ENCODE peak calls at places on chromosome 12, in eight cellular contexts. N is adrenal gland, R is left lung, S is fibroblast of the aortic adventitia, G is lung, J is cardiac fibroblast, A is AG09309, T is Peyer's patch. O is an unnamed sample.

GRCh38 chr12:104414581-104415305 is 42.0 kb upstream of the CHST11 start:
- DNase-seq in N (no peak), R (no peak), S (no peak), G (no peak), J (no peak), A (no peak), T (no peak), O (no peak)

GRCh38 chr12:57632898-57633825 is at the start of gene B4GALNT1:
- DNase-seq in N (no peak), R (no peak), S (peak), G (peak), J (peak), A (no peak), T (peak), O (peak)

GRCh38 chr12:112148031-112148513 is 22.7 kb downstream of the TRAFD1 start:
- DNase-seq in N (no peak), R (no peak), S (peak), G (no peak), J (peak), A (no peak), T (peak), O (no peak)

GRCh38 chr12:56993346-56993745 is 13.0 kb downstream of the ZBTB39 start:
- DNase-seq in N (no peak), R (no peak), S (no peak), G (no peak), J (no peak), A (no peak), T (no peak), O (no peak)

GRCh38 chr12:112850343-112850742 is 56.4 kb upstream of the OAS1 start:
- DNase-seq in N (no peak), R (no peak), S (no peak), G (no peak), J (no peak), A (no peak), T (no peak), O (no peak)

GRCh38 chr12:52308807-52309425 is 12.3 kb downstream of the KRT83 start:
- DNase-seq in N (no peak), R (no peak), S (no peak), G (no peak), J (no peak), A (no peak), T (no peak), O (no peak)

GRCh38 chr12:3366451-3367155 is 124.4 kb upstream of the PRMT8 start:
- DNase-seq in N (no peak), R (no peak), S (no peak), G (no peak), J (no peak), A (no peak), T (no peak), O (no peak)

GRCh38 chr12:68675098-68675842 is 11.5 kb upstream of the NUP107 start:
- DNase-seq in N (peak), R (no peak), S (no peak), G (no peak), J (no peak), A (no peak), T (peak), O (no peak)

GRCh38 chr12:16611146-16611545 is 5.2 kb upstream of the LMO3 start:
- DNase-seq in N (no peak), R (no peak), S (no peak), G (no peak), J (no peak), A (no peak), T (no peak), O (no peak)

GRCh38 chr12:100793182-100793581 is 1.4 kb upstream of the ANO4 start:
- DNase-seq in N (peak), R (no peak), S (peak), G (no peak), J (peak), A (peak), T (no peak), O (peak)

GRCh38 chr12:29799591-29799990 is 15.8 kb upstream of the TMTC1 start:
- DNase-seq in N (no peak), R (no peak), S (peak), G (no peak), J (peak), A (no peak), T (no peak), O (no peak)

GRCh38 chr12:21697829-21698630 is 40.4 kb upstream of the LDHB start:
- DNase-seq in N (no peak), R (no peak), S (peak), G (no peak), J (peak), A (no peak), T (no peak), O (no peak)

GRCh38 chr12:27143676-27144075 is 61.3 kb upstream of the C12orf71 start:
- DNase-seq in N (no peak), R (no peak), S (peak), G (no peak), J (no peak), A (no peak), T (no peak), O (no peak)

GRCh38 chr12:117053050-117053400 is 46.2 kb downstream of the TESC start:
- DNase-seq in N (no peak), R (no peak), S (no peak), G (no peak), J (no peak), A (no peak), T (peak), O (no peak)

GRCh38 chr12:11584213-11584855 is 65.1 kb upstream of the ETV6 start:
- DNase-seq in N (peak), R (no peak), S (no peak), G (no peak), J (no peak), A (no peak), T (no peak), O (no peak)

GRCh38 chr12:113174461-113175384 is 10.6 kb downstream of the DDX54 start:
- DNase-seq in N (peak), R (peak), S (peak), G (peak), J (peak), A (no peak), T (peak), O (peak)

GRCh38 chr12:19430988-19431387 is 8.3 kb upstream of the AEBP2 start:
- DNase-seq in N (no peak), R (no peak), S (peak), G (no peak), J (peak), A (no peak), T (no peak), O (no peak)

GRCh38 chr12:3712209-3712992 is 40.5 kb downstream of the CRACR2A start:
- DNase-seq in N (no peak), R (no peak), S (no peak), G (no peak), J (no peak), A (no peak), T (no peak), O (no peak)

GRCh38 chr12:5433081-5433839 is 1.4 kb downstream of the NTF3 start:
- DNase-seq in N (no peak), R (no peak), S (no peak), G (no peak), J (no peak), A (no peak), T (no peak), O (no peak)

GRCh38 chr12:95548539-95549391 is 2.5 kb downstream of the USP44 start:
- DNase-seq in N (peak), R (peak), S (peak), G (peak), J (no peak), A (no peak), T (peak), O (peak)
- H3K4me3 ChIP-seq in N (peak), R (peak), S (peak), G (peak), J (peak), A (peak), T (peak), O (peak)

GRCh38 chr12:95838125-95838524 is 20.6 kb upstream of the SNRPF start:
- DNase-seq in N (no peak), R (peak), S (peak), G (peak), J (peak), A (no peak), T (no peak), O (no peak)

GRCh38 chr12:95836630-95837239 is 22.0 kb upstream of the SNRPF start:
- DNase-seq in N (no peak), R (no peak), S (peak), G (peak), J (peak), A (no peak), T (no peak), O (no peak)

GRCh38 chr12:95837240-95838038 is 21.3 kb upstream of the SNRPF start:
- DNase-seq in N (no peak), R (no peak), S (no peak), G (no peak), J (no peak), A (no peak), T (no peak), O (no peak)

GRCh38 chr12:95834572-95834971 is 24.2 kb upstream of the SNRPF start:
- DNase-seq in N (no peak), R (no peak), S (no peak), G (no peak), J (no peak), A (no peak), T (no peak), O (no peak)

GRCh38 chr12:95836185-95836609 is 22.6 kb upstream of the SNRPF start:
- DNase-seq in N (no peak), R (no peak), S (peak), G (no peak), J (peak), A (no peak), T (no peak), O (no peak)
- H3K4me3 ChIP-seq in N (no peak), R (no peak), S (no peak), G (no peak), J (no peak), A (no peak), T (no peak), O (no peak)

GRCh38 chr12:81758421-81759214 is 532 bp downstream of the PPFIA2 start:
- DNase-seq in N (no peak), R (no peak), S (peak), G (no peak), J (peak), A (no peak), T (no peak), O (no peak)
- H3K4me3 ChIP-seq in N (no peak), R (peak), S (peak), G (peak), J (peak), A (peak), T (peak), O (peak)

DNA sequence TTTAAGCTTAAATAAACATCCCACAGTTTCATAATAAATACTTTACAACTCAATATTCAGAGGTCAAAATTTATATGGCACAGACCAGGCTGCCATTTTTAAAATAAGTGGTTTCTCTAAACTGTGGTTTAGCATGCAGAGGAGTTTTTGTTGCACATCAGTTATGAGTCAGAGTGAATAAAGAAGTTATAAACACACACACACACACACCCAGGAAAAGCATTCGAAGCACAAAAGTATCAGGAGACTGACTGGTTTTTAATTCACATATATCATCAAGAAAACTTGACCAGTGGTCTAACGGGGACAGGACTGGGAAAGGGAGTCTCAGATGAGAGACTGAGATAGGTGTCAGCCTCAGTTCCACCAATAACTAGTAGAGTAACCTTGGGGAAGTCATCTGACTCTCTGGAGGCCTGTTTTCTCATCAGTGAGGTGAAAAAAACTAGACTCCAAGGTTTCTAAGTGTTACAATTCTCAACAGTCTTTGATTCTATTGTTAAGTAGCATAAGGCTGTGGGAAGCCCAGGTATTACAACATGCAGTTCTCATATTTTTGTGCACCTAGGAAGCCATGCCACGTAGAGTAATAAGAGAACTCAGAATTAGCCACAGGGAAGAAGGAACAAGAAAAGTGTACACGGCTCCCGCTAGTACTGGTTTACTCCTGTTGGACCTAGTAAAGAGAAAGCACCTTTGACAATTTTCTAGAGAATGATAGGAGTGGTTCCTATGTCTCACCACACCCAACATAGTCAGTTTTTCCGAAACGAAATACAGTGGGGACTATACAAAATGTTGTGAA is 5.2 kb downstream of the PPTC7 start:
- DNase-seq in N (no peak), R (no peak), S (peak), G (no peak), J (peak), A (peak), T (no peak), O (no peak)
- H3K4me3 ChIP-seq in N (peak), R (no peak), S (peak), G (no peak), J (peak), A (peak), T (peak), O (no peak)

O was measured in uterus.